ENCODE peak calls at places on chromosomes 7 and 10, in seven cellular contexts. R is BE2C, X is cardiac muscle cell, A is PC-9, B is BJ, H is fibroblast of lung, U is NB4. P is an unnamed sample.

GRCh38 chr10:123096452-123096851 is 39.3 kb upstream of the HMX3 start:
- DNase-seq in A (no peak), H (no peak), B (no peak), X (no peak), R (no peak), U (no peak), P (no peak)

GRCh38 chr10:92377962-92378361 is 87.0 kb downstream of the MARCHF5 start:
- DNase-seq in R (no peak), H (no peak), U (no peak), X (no peak), B (no peak), A (no peak), P (no peak)

GRCh38 chr10:77163670-77164348 is 473.8 kb downstream of the KCNMA1 start:
- DNase-seq in U (peak; percentile 38), H (peak; percentile 94), B (peak; percentile 92), R (peak; percentile 80), A (peak; percentile 91), X (peak; percentile 30), P (peak; percentile 96)

GRCh38 chr7:121744319-121744718 is 128.6 kb upstream of the PTPRZ1 start:
- DNase-seq in H (no peak), R (no peak), B (no peak), U (no peak), A (no peak), X (no peak), P (no peak)

GRCh38 chr7:26813426-26813825 is 51.0 kb downstream of the SKAP2 start:
- DNase-seq in R (no peak), H (peak; percentile 87), A (no peak), B (no peak), X (no peak), U (no peak), P (peak; percentile 13)

GRCh38 chr7:117184367-117184766 is 138.5 kb downstream of the WNT2 start:
- DNase-seq in U (no peak), B (no peak), R (no peak), X (no peak), A (no peak), H (no peak), P (no peak)

GRCh38 chr7:54187886-54188518 is 354.2 kb upstream of the VSTM2A start:
- DNase-seq in A (no peak), X (no peak), B (no peak), H (no peak), R (no peak), U (no peak), P (no peak)

GRCh38 chr7:56030340-56030739 is 20.9 kb downstream of the PSPH start:
- DNase-seq in X (no peak), U (no peak), A (no peak), H (no peak), R (no peak), B (no peak), P (no peak)

DNA sequence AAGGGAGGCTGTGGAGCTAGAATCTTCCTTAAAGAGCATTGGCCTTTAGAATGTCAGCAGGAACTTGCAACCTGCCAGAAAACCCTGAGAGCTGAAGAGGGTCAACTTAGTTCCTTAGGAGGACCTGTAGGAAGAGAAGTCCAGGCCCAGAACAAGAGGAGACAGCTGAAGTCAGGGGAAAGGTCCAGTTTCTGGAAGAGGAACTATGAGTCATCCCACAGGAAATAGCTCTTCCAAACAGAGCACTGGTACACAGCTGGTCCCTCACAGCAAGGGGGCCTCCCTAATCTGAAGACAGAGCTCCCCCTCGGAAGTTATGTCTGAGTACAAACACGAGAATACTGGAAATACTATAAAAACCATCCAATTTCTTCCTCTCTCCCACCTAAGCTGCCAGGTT is 98.9 kb downstream of the HERPUD2 start:
- DNase-seq in A (no peak), H (peak; percentile 61), R (no peak), B (no peak), X (no peak), U (peak; percentile 66), P (peak; percentile 31)
- TF ChIP-seq CTCF in A (no peak), H (no peak), R (no peak), B (no peak), X (no peak), U (no peak), P (no peak)

GRCh38 chr7:88669913-88670312 is 89.6 kb upstream of the ZNF804B start:
- DNase-seq in R (no peak), B (no peak), U (no peak), H (no peak), X (no peak), A (no peak), P (no peak)
- H3K4me3 ChIP-seq in R (no peak overlapping the region), B (no peak overlapping the region), U (no peak overlapping the region), H (no peak overlapping the region), X (no peak overlapping the region), A (no peak overlapping the region), P (no peak overlapping the region)

DNA sequence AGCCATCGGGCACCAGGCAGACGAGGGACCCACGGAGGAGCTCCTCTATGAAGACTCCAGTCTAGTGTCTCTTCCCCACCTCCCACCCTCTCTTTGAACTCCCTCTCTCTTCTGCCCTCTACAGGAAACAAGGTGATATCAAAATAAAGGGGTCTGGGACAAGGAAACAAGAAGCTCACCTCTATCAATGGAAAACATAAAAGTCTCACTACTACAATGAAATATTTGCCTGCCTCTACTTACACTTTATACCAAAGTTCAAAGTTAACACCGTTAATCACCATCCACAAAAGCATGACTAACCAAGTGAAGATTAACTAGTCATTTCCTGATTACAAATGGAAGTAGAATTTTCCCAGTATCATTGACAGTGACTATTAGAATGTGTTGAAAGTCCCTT is 82.2 kb downstream of the PARD3 start:
- DNase-seq in B (no peak), X (no peak), U (peak; percentile 40), R (peak; percentile 16), A (peak; percentile 56), H (no peak), P (peak; percentile 34)
- TF ChIP-seq CTCF in B (peak; percentile 16), X (peak; percentile 25), U (peak; percentile 35), R (peak; percentile 50), A (no peak), H (no peak), P (peak; percentile 11)

GRCh38 chr7:99004781-99005500 is 126.6 kb downstream of the TRRAP start:
- DNase-seq in H (no peak), A (no peak), R (no peak), X (no peak), B (no peak), U (no peak), P (no peak)
- H3K4me3 ChIP-seq in H (no peak overlapping the region), A (no peak overlapping the region), R (no peak overlapping the region), X (no peak overlapping the region), B (no peak overlapping the region), U (no peak overlapping the region), P (no peak overlapping the region)

DNA sequence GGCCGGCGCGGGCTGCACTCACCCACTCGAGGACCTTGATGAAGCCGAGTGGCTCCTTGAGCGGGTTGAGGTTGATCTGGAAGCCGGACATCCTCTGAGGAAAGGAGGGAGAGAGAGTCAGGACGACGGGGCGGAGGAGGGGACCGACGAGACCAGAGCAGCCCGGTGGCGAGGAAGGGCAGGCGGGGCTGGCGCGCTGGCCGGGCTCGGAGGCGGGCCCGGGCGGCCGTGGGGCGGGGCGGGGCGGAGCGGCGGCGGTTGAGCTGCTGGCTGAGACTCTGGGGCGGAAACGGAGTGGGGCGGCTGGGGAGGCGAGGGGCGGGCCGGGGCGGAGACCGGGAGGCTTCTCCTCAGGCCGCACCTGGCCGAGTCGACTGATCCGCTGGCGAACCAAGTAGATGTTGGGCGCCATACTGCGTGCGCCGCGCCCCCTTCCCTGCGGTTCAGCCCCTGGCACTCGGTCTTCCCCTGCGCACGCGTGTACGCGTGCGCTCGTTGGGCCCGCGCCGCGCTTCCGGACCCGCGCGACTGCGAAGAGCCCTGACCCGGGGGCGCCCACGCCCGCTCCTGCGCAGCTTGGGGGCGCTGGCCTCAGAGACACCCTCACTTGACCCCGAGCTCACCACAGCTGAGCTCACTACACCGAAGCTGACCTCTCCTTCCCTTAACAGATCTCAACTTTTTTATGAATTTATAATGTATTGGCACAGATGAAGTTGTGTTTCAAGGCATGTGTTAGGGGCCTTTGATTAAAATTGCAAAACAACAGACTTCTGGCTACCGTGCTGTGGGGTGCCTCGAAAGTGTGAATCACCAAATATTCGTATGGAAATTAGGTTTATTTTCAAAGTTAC is at the start of gene SYPL1:
- DNase-seq in R (peak; percentile 96), B (peak; percentile 57), U (peak; percentile 99), A (peak; percentile 80), X (peak; percentile 94), H (peak; percentile 89), P (peak; percentile 88)
- TF ChIP-seq CTCF in R (no peak), B (no peak), U (no peak), A (no peak), X (no peak), H (no peak), P (no peak)

GRCh38 chr7:149427096-149427680 is 33.7 kb downstream of the ZNF777 start:
- DNase-seq in X (peak; percentile 65), A (no peak), R (peak; percentile 52), H (no peak), B (no peak), U (no peak), P (no peak)

GRCh38 chr7:149422914-149423285 is 38.0 kb downstream of the ZNF777 start:
- DNase-seq in H (no peak), X (no peak), R (no peak), U (no peak), A (no peak), B (no peak), P (no peak)

GRCh38 chr7:149420006-149420405 is 40.9 kb downstream of the ZNF777 start:
- DNase-seq in R (no peak), U (no peak), X (no peak), A (no peak), B (no peak), H (no peak), P (no peak)

GRCh38 chr7:149422065-149422913 is 38.6 kb downstream of the ZNF777 start:
- DNase-seq in H (peak; percentile 67), U (peak; percentile 89), X (peak; percentile 84), R (peak; percentile 82), B (no peak), A (peak; percentile 69), P (peak; percentile 42)

GRCh38 chr7:149423441-149423970 is 37.4 kb downstream of the ZNF777 start:
- DNase-seq in H (no peak), B (no peak), U (no peak), X (no peak), R (no peak), A (no peak), P (peak; percentile 3)
- H3K4me3 ChIP-seq in H (no peak overlapping the region), B (no peak overlapping the region), U (no peak overlapping the region), X (no peak overlapping the region), R (no peak overlapping the region), A (no peak overlapping the region), P (no peak overlapping the region)

GRCh38 chr7:30974605-30975256 is 11.0 kb downstream of the GHRHR start:
- DNase-seq in R (peak; percentile 70), H (peak; percentile 24), U (peak; percentile 72), A (peak; percentile 52), X (peak; percentile 85), B (no peak), P (peak; percentile 61)
- TF ChIP-seq CTCF in R (peak; percentile 92), H (peak; percentile 62), U (peak; percentile 95), A (peak; percentile 88), X (peak; percentile 80), B (peak; percentile 74), P (peak; percentile 70)

GRCh38 chr10:12937527-12937926 is 64.0 kb downstream of the CCDC3 start:
- DNase-seq in U (no peak), A (no peak), X (no peak), R (no peak), H (no peak), B (no peak), P (no peak)
- H3K4me3 ChIP-seq in U (no peak overlapping the region), A (no peak overlapping the region), X (no peak overlapping the region), R (no peak overlapping the region), H (no peak overlapping the region), B (no peak overlapping the region), P (no peak overlapping the region)